ENCODE peak calls at places on chromosomes 6 and 20, in eight cellular contexts. X, W, U, A, V, B, T and C are unnamed samples.
A peak's percentile ranks its signal among the peaks of the same experiment; 100 is the strongest.

GRCh38 chr6:70152786-70153185 is 150.1 kb downstream of the COL9A1 start:
- DNase-seq in X (no peak), W (no peak), U (no peak), A (no peak), V (no peak), B (no peak), T (no peak), C (no peak)

GRCh38 chr20:44609006-44609510 is 26.7 kb downstream of the PKIG start:
- DNase-seq in X (no peak), W (no peak), U (no peak), A (no peak), V (no peak), B (no peak), T (no peak), C (no peak)

GRCh38 chr20:50259705-50260479 is 69.3 kb downstream of the CEBPB start:
- DNase-seq in X (no peak), W (no peak), U (no peak), A (no peak), V (no peak), B (no peak), T (peak; percentile 28), C (no peak)

GRCh38 chr20:33811763-33812672 is 870 bp downstream of the CHMP4B start:
- DNase-seq in X (peak; percentile 16), W (peak; percentile 95), U (peak; percentile 79), A (peak; percentile 81), V (peak; percentile 66), B (no peak), T (no peak), C (peak; percentile 78)

GRCh38 chr20:19885981-19886665 is 128.1 kb downstream of the RIN2 start:
- DNase-seq in X (no peak), W (peak; percentile 65), U (no peak), A (peak; percentile 45), V (peak; percentile 61), B (no peak), T (peak; percentile 16), C (no peak)

GRCh38 chr20:11891827-11892521 is 25.7 kb upstream of the BTBD3 start:
- DNase-seq in X (no peak), W (peak; percentile 82), U (peak; percentile 6), A (peak; percentile 58), V (peak; percentile 64), B (peak; percentile 65), T (peak; percentile 49), C (peak; percentile 64)

GRCh38 chr6:41780623-41781301 is at the start of gene PRICKLE4:
- DNase-seq in X (no peak), W (peak; percentile 14), U (peak; percentile 43), A (peak; percentile 20), V (peak; percentile 81), B (no peak), T (no peak), C (no peak)

GRCh38 chr6:132224943-132225342 is 176.3 kb downstream of the MOXD1 start:
- DNase-seq in X (no peak), W (no peak), U (no peak), A (no peak), V (no peak), B (no peak), T (no peak), C (no peak)